ENCODE peak calls at places on chromosomes 2 and 18, in eight cellular contexts. One of them, this sample, is unnamed.

GRCh38 chr2:8437949-8438400 is 243.9 kb upstream of the ID2 start:
- DNase-seq in A549: no peak
- DNase-seq in NCI-H748 treated with DMSO at 0.1 percent for 48 hours: no peak
- DNase-seq in AG04450: no peak
- DNase-seq in psoas muscle: no peak
- DNase-seq in activated CD4-positive, alpha-beta T cell treated with anti-CD3 and anti-CD28 coated beads for 24 hours: no peak
- DNase-seq in stimulated activated naive CD4-positive, alpha-beta T cell: no peak
- DNase-seq in frontal cortex: no peak
- DNase-seq in this sample: no peak

GRCh38 chr2:82959677-82960076 is 1499.4 kb downstream of the SUCLG1 start:
- DNase-seq in A549: no peak
- DNase-seq in NCI-H748 treated with DMSO at 0.1 percent for 48 hours: no peak
- DNase-seq in AG04450: no peak
- DNase-seq in psoas muscle: no peak
- DNase-seq in activated CD4-positive, alpha-beta T cell treated with anti-CD3 and anti-CD28 coated beads for 24 hours: no peak
- DNase-seq in stimulated activated naive CD4-positive, alpha-beta T cell: no peak
- DNase-seq in frontal cortex: no peak
- DNase-seq in this sample: no peak

GRCh38 chr18:28735731-28736130 is 558.8 kb upstream of the CDH2 start:
- DNase-seq in A549: no peak
- DNase-seq in NCI-H748 treated with DMSO at 0.1 percent for 48 hours: no peak
- DNase-seq in AG04450: no peak
- DNase-seq in psoas muscle: no peak
- DNase-seq in activated CD4-positive, alpha-beta T cell treated with anti-CD3 and anti-CD28 coated beads for 24 hours: no peak
- DNase-seq in stimulated activated naive CD4-positive, alpha-beta T cell: no peak
- DNase-seq in frontal cortex: no peak
- DNase-seq in this sample: no peak

GRCh38 chr2:74515271-74516069 is 1.2 kb downstream of the TLX2 start:
- DNase-seq in A549: no peak
- DNase-seq in NCI-H748 treated with DMSO at 0.1 percent for 48 hours: no peak
- DNase-seq in AG04450: no peak
- DNase-seq in psoas muscle: no peak
- DNase-seq in activated CD4-positive, alpha-beta T cell treated with anti-CD3 and anti-CD28 coated beads for 24 hours: no peak
- DNase-seq in stimulated activated naive CD4-positive, alpha-beta T cell: no peak
- DNase-seq in frontal cortex: no peak
- DNase-seq in this sample: no peak

GRCh38 chr2:83615491-83615890 is 843.6 kb downstream of the SUCLG1 start:
- DNase-seq in A549: no peak
- DNase-seq in NCI-H748 treated with DMSO at 0.1 percent for 48 hours: no peak
- DNase-seq in AG04450: no peak
- DNase-seq in psoas muscle: no peak
- DNase-seq in activated CD4-positive, alpha-beta T cell treated with anti-CD3 and anti-CD28 coated beads for 24 hours: no peak
- DNase-seq in stimulated activated naive CD4-positive, alpha-beta T cell: no peak
- DNase-seq in frontal cortex: no peak
- DNase-seq in this sample: no peak

GRCh38 chr2:224151680-224152310 is 112.7 kb upstream of the SERPINE2 start:
- DNase-seq in A549: no peak
- DNase-seq in NCI-H748 treated with DMSO at 0.1 percent for 48 hours: no peak
- DNase-seq in AG04450: no peak
- DNase-seq in psoas muscle: no peak
- DNase-seq in activated CD4-positive, alpha-beta T cell treated with anti-CD3 and anti-CD28 coated beads for 24 hours: no peak
- DNase-seq in stimulated activated naive CD4-positive, alpha-beta T cell: no peak
- DNase-seq in frontal cortex: no peak
- DNase-seq in this sample: no peak

GRCh38 chr18:62637403-62637802 is 77.9 kb upstream of the PHLPP1 start:
- DNase-seq in A549: no peak
- DNase-seq in NCI-H748 treated with DMSO at 0.1 percent for 48 hours: no peak
- DNase-seq in AG04450: no peak
- DNase-seq in psoas muscle: no peak
- DNase-seq in activated CD4-positive, alpha-beta T cell treated with anti-CD3 and anti-CD28 coated beads for 24 hours: no peak
- DNase-seq in stimulated activated naive CD4-positive, alpha-beta T cell: no peak
- DNase-seq in frontal cortex: no peak
- DNase-seq in this sample: no peak

GRCh38 chr2:98710709-98711108 is 20.2 kb downstream of the MGAT4A start:
- DNase-seq in A549: no peak
- DNase-seq in NCI-H748 treated with DMSO at 0.1 percent for 48 hours: no peak
- DNase-seq in AG04450: no peak
- DNase-seq in psoas muscle: no peak
- DNase-seq in activated CD4-positive, alpha-beta T cell treated with anti-CD3 and anti-CD28 coated beads for 24 hours: no peak
- DNase-seq in stimulated activated naive CD4-positive, alpha-beta T cell: no peak
- DNase-seq in frontal cortex: no peak
- DNase-seq in this sample: no peak

GRCh38 chr2:181190711-181191110 is 210.3 kb downstream of the UBE2E3 start:
- DNase-seq in A549: no peak
- DNase-seq in NCI-H748 treated with DMSO at 0.1 percent for 48 hours: no peak
- DNase-seq in AG04450: no peak
- DNase-seq in psoas muscle: no peak
- DNase-seq in activated CD4-positive, alpha-beta T cell treated with anti-CD3 and anti-CD28 coated beads for 24 hours: no peak
- DNase-seq in stimulated activated naive CD4-positive, alpha-beta T cell: no peak
- DNase-seq in frontal cortex: no peak
- DNase-seq in this sample: no peak

This sample was measured in omental fat pad.